ENCODE peak calls at places on chromosome 12, in four cellular contexts. One of them, this sample, is unnamed.

GRCh38 chr12:11797317-11797913 is 147.9 kb downstream of the ETV6 start:
- ATAC-seq in effector memory CD8-positive, alpha-beta T cell: no peak
- ATAC-seq in body of pancreas: no peak
- ATAC-seq in stimulated activated naive CD8-positive, alpha-beta T cell treated with anti-CD3 and anti-CD28 coated beads, Interleukin-15, Interleukin-2, amounts not matched to agents 100 U/mL and 50 U/mL, for 24 hours: no peak
- ATAC-seq in this sample: no peak

GRCh38 chr12:92928431-92928961 is 599 bp downstream of the EEA1 start:
- ATAC-seq in stimulated activated naive CD8-positive, alpha-beta T cell treated with anti-CD3 and anti-CD28 coated beads, Interleukin-15, Interleukin-2, amounts not matched to agents 100 U/mL and 50 U/mL, for 24 hours: peak; percentile 61
- ATAC-seq in effector memory CD8-positive, alpha-beta T cell: peak; percentile 10
- ATAC-seq in body of pancreas: peak; percentile 57
- ATAC-seq in this sample: peak; percentile 53

GRCh38 chr12:4587108-4587507 is 25.1 kb downstream of the DYRK4 start:
- ATAC-seq in effector memory CD8-positive, alpha-beta T cell: no peak
- ATAC-seq in body of pancreas: no peak
- ATAC-seq in stimulated activated naive CD8-positive, alpha-beta T cell treated with anti-CD3 and anti-CD28 coated beads, Interleukin-15, Interleukin-2, amounts not matched to agents 100 U/mL and 50 U/mL, for 24 hours: no peak
- ATAC-seq in this sample: no peak

GRCh38 chr12:92029902-92030586 is 115.6 kb downstream of the BTG1 start:
- ATAC-seq in effector memory CD8-positive, alpha-beta T cell: peak; percentile 1
- ATAC-seq in stimulated activated naive CD8-positive, alpha-beta T cell treated with anti-CD3 and anti-CD28 coated beads, Interleukin-15, Interleukin-2, amounts not matched to agents 100 U/mL and 50 U/mL, for 24 hours: no peak
- ATAC-seq in body of pancreas: no peak
- ATAC-seq in this sample: peak; percentile 17

GRCh38 chr12:51925400-51926063 is 18.2 kb downstream of the ACVRL1 start:
- ATAC-seq in body of pancreas: no peak
- ATAC-seq in effector memory CD8-positive, alpha-beta T cell: no peak
- ATAC-seq in stimulated activated naive CD8-positive, alpha-beta T cell treated with anti-CD3 and anti-CD28 coated beads, Interleukin-15, Interleukin-2, amounts not matched to agents 100 U/mL and 50 U/mL, for 24 hours: no peak
- ATAC-seq in this sample: no peak

GRCh38 chr12:128969480-128970055 is 116.3 kb downstream of the GLT1D1 start:
- ATAC-seq in body of pancreas: peak; percentile 72
- ATAC-seq in stimulated activated naive CD8-positive, alpha-beta T cell treated with anti-CD3 and anti-CD28 coated beads, Interleukin-15, Interleukin-2, amounts not matched to agents 100 U/mL and 50 U/mL, for 24 hours: peak; percentile 76
- ATAC-seq in effector memory CD8-positive, alpha-beta T cell: peak; percentile 56
- ATAC-seq in this sample: peak; percentile 17

GRCh38 chr12:47729233-47729632 is 3.9 kb upstream of the ENDOU start:
- ATAC-seq in stimulated activated naive CD8-positive, alpha-beta T cell treated with anti-CD3 and anti-CD28 coated beads, Interleukin-15, Interleukin-2, amounts not matched to agents 100 U/mL and 50 U/mL, for 24 hours: no peak
- ATAC-seq in effector memory CD8-positive, alpha-beta T cell: no peak
- ATAC-seq in body of pancreas: no peak
- ATAC-seq in this sample: peak; percentile 15

GRCh38 chr12:3717283-3717974 is 35.5 kb downstream of the CRACR2A start:
- ATAC-seq in stimulated activated naive CD8-positive, alpha-beta T cell treated with anti-CD3 and anti-CD28 coated beads, Interleukin-15, Interleukin-2, amounts not matched to agents 100 U/mL and 50 U/mL, for 24 hours: no peak
- ATAC-seq in effector memory CD8-positive, alpha-beta T cell: no peak
- ATAC-seq in body of pancreas: no peak
- ATAC-seq in this sample: no peak

GRCh38 chr12:123319273-123319672 is 45.4 kb downstream of the SBNO1 start:
- ATAC-seq in stimulated activated naive CD8-positive, alpha-beta T cell treated with anti-CD3 and anti-CD28 coated beads, Interleukin-15, Interleukin-2, amounts not matched to agents 100 U/mL and 50 U/mL, for 24 hours: no peak
- ATAC-seq in body of pancreas: no peak
- ATAC-seq in effector memory CD8-positive, alpha-beta T cell: no peak
- ATAC-seq in this sample: no peak

GRCh38 chr12:41510470-41510869 is 322.4 kb downstream of the PDZRN4 start:
- ATAC-seq in effector memory CD8-positive, alpha-beta T cell: no peak
- ATAC-seq in stimulated activated naive CD8-positive, alpha-beta T cell treated with anti-CD3 and anti-CD28 coated beads, Interleukin-15, Interleukin-2, amounts not matched to agents 100 U/mL and 50 U/mL, for 24 hours: no peak
- ATAC-seq in body of pancreas: no peak
- ATAC-seq in this sample: no peak

GRCh38 chr12:31297572-31298509 is 28.1 kb downstream of the SINHCAF start:
- ATAC-seq in effector memory CD8-positive, alpha-beta T cell: no peak
- ATAC-seq in body of pancreas: no peak
- ATAC-seq in stimulated activated naive CD8-positive, alpha-beta T cell treated with anti-CD3 and anti-CD28 coated beads, Interleukin-15, Interleukin-2, amounts not matched to agents 100 U/mL and 50 U/mL, for 24 hours: no peak
- ATAC-seq in this sample: no peak

GRCh38 chr12:104747330-104747729 is 210.8 kb downstream of the SLC41A2 start:
- ATAC-seq in body of pancreas: no peak
- ATAC-seq in stimulated activated naive CD8-positive, alpha-beta T cell treated with anti-CD3 and anti-CD28 coated beads, Interleukin-15, Interleukin-2, amounts not matched to agents 100 U/mL and 50 U/mL, for 24 hours: no peak
- ATAC-seq in effector memory CD8-positive, alpha-beta T cell: no peak
- ATAC-seq in this sample: no peak